ENCODE peak calls at places on chromosome 9, in seven cellular contexts. J is H9, O is IMR-90, F is trophoblast cell, Q is H1, P is neuronal stem cell, R is mesenchymal stem cell. G is an unnamed sample.

GRCh38 chr9:14313951-14314423 is at the start of gene NFIB:
- DNase-seq in J (peak; percentile 68), O (peak; percentile 24), F (peak; percentile 22), Q (peak; percentile 60), P (no peak), R (peak; percentile 46), G (peak; percentile 86)

GRCh38 chr9:2271426-2271825 is 256.3 kb downstream of the SMARCA2 start:
- DNase-seq in J (peak; percentile 88), O (no peak), F (peak; percentile 45), Q (no peak), P (no peak), R (no peak), G (peak; percentile 72)

GRCh38 chr9:93118863-93119702 is 15.0 kb downstream of the NINJ1 start:
- DNase-seq in J (no peak), O (no peak), F (no peak), Q (no peak), P (no peak), R (no peak), G (no peak)

GRCh38 chr9:91948423-91949292 is 1.4 kb downstream of the ROR2 start:
- DNase-seq in J (peak; percentile 77), O (peak; percentile 57), F (peak; percentile 6), Q (peak; percentile 81), P (peak; percentile 69), R (peak; percentile 69), G (peak; percentile 89)

GRCh38 chr9:78325846-78326350 is 29.0 kb downstream of the PSAT1 start:
- DNase-seq in J (no peak), O (no peak), F (no peak), Q (no peak), P (no peak), R (no peak), G (no peak)

GRCh38 chr9:128150594-128151342 is 1.5 kb downstream of the LCN2 start:
- DNase-seq in J (peak; percentile 87), O (no peak), F (no peak), Q (peak; percentile 86), P (no peak), R (no peak), G (peak; percentile 69)

GRCh38 chr9:16032799-16033198 is 480.0 kb downstream of the CCDC171 start:
- DNase-seq in J (peak; percentile 45), O (peak; percentile 49), F (no peak), Q (no peak), P (no peak), R (no peak), G (peak; percentile 77)

GRCh38 chr9:88814521-88815101 is 176.7 kb upstream of the S1PR3 start:
- DNase-seq in J (no peak), O (peak; percentile 68), F (no peak), Q (peak; percentile 19), P (no peak), R (peak; percentile 44), G (no peak)

GRCh38 chr9:2641033-2641432 is 19.4 kb downstream of the VLDLR start:
- DNase-seq in J (no peak), O (no peak), F (no peak), Q (no peak), P (no peak), R (no peak), G (no peak)

GRCh38 chr9:134688661-134689319 is 47.2 kb downstream of the COL5A1 start:
- DNase-seq in J (no peak), O (no peak), F (no peak), Q (no peak), P (no peak), R (no peak), G (no peak)

GRCh38 chr9:88672874-88673695 is 138.1 kb downstream of the NXNL2 start:
- DNase-seq in J (no peak), O (no peak), F (no peak), Q (no peak), P (no peak), R (no peak), G (peak; percentile 56)

GRCh38 chr9:124770359-124771020 is 621 bp downstream of the NR6A1 start:
- DNase-seq in J (no peak), O (no peak), F (no peak), Q (no peak), P (no peak), R (no peak), G (no peak)

GRCh38 chr9:111948958-111949357 is 52.3 kb downstream of the UGCG start:
- DNase-seq in J (no peak), O (peak; percentile 65), F (no peak), Q (no peak), P (no peak), R (no peak), G (no peak)

GRCh38 chr9:96122756-96123155 is 179.2 kb downstream of the HSD17B3 start:
- DNase-seq in J (no peak), O (peak; percentile 58), F (no peak), Q (no peak), P (no peak), R (peak; percentile 73), G (no peak)

GRCh38 chr9:81562221-81563019 is 126.9 kb downstream of the TLE1 start:
- DNase-seq in J (no peak), O (peak; percentile 82), F (peak; percentile 96), Q (no peak), P (no peak), R (peak; percentile 81), G (no peak)

GRCh38 chr9:109795613-109796012 is 15.6 kb downstream of the PALM2AKAP2 start:
- DNase-seq in J (no peak), O (no peak), F (no peak), Q (no peak), P (no peak), R (no peak), G (no peak)
- H2BK5ac ChIP-seq in J (no peak overlapping the region), O (no peak overlapping the region), F (peak overlapping the region; percentile 73), Q (no peak overlapping the region), P (no peak overlapping the region), R (no peak overlapping the region), G (no peak overlapping the region)

DNA sequence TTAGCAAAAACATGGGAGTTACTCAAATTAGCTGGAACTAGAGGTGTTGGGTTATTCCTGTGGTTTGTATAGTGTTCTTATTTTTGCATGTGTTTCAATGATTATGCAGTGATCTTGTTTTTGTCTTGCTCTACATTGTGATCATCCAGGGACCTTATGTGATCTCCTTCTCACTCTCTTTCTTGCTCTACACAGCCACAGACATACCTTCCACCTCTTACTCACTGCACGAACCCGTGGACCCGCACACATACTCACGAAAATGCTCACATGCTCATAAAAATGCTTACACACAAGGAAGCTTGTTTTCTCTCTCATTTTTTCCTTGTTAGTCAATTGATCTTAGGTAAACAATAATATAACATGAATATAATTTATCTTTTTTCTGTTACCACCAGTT is 187.1 kb downstream of the KDM4C start:
- DNase-seq in J (no peak), O (peak; percentile 53), F (peak; percentile 73), Q (no peak), P (no peak), R (peak; percentile 50), G (no peak)
- H2BK5ac ChIP-seq in J (no peak overlapping the region), O (peak overlapping the region; percentile 54), F (no peak overlapping the region), Q (no peak overlapping the region), P (no peak overlapping the region), R (no peak overlapping the region), G (no peak overlapping the region)

GRCh38 chr9:84615574-84615973 is 54.0 kb upstream of the NTRK2 start:
- DNase-seq in J (no peak), O (no peak), F (no peak), Q (no peak), P (no peak), R (no peak), G (no peak)

GRCh38 chr9:84622981-84623380 is 46.5 kb upstream of the NTRK2 start:
- DNase-seq in J (no peak), O (no peak), F (no peak), Q (no peak), P (no peak), R (no peak), G (no peak)

GRCh38 chr9:84621811-84622210 is 47.7 kb upstream of the NTRK2 start:
- DNase-seq in J (no peak), O (no peak), F (peak; percentile 50), Q (no peak), P (no peak), R (no peak), G (no peak)

GRCh38 chr9:84620338-84620737 is 49.2 kb upstream of the NTRK2 start:
- DNase-seq in J (no peak), O (no peak), F (peak; percentile 84), Q (no peak), P (no peak), R (no peak), G (no peak)

DNA sequence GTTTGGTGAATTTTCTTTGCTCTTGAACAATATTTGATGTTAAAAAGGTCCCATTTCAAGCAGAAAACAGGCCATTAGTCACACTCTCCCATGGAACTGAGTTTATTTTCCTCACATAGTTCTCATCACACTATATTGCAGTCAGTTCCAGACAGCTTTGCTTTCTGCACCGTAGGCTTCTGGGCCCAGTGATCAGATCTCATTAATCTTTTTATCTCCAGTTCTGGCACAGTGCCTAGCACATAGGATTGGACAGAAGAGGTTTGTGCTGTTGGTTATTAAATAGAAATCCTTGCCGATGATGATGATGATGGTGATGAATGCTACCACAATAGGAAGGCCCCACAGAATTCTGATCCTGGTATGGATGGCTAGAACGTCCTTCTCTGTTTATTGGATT is 52.1 kb upstream of the NTRK2 start:
- DNase-seq in J (no peak), O (no peak), F (no peak), Q (no peak), P (no peak), R (no peak), G (no peak)
- H2BK5ac ChIP-seq in J (no peak overlapping the region), O (no peak overlapping the region), F (no peak overlapping the region), Q (no peak overlapping the region), P (no peak overlapping the region), R (no peak overlapping the region), G (no peak overlapping the region)

GRCh38 chr9:90848866-90849265 is 47.2 kb downstream of the SYK start:
- DNase-seq in J (peak; percentile 7), O (no peak), F (no peak), Q (no peak), P (no peak), R (no peak), G (no peak)

GRCh38 chr9:90842984-90843383 is 41.4 kb downstream of the SYK start:
- DNase-seq in J (no peak), O (no peak), F (no peak), Q (no peak), P (no peak), R (no peak), G (no peak)

GRCh38 chr9:90843530-90843929 is 41.9 kb downstream of the SYK start:
- DNase-seq in J (peak; percentile 10), O (no peak), F (no peak), Q (no peak), P (no peak), R (no peak), G (no peak)

GRCh38 chr9:90847971-90848370 is 46.4 kb downstream of the SYK start:
- DNase-seq in J (no peak), O (no peak), F (no peak), Q (no peak), P (no peak), R (no peak), G (no peak)

DNA sequence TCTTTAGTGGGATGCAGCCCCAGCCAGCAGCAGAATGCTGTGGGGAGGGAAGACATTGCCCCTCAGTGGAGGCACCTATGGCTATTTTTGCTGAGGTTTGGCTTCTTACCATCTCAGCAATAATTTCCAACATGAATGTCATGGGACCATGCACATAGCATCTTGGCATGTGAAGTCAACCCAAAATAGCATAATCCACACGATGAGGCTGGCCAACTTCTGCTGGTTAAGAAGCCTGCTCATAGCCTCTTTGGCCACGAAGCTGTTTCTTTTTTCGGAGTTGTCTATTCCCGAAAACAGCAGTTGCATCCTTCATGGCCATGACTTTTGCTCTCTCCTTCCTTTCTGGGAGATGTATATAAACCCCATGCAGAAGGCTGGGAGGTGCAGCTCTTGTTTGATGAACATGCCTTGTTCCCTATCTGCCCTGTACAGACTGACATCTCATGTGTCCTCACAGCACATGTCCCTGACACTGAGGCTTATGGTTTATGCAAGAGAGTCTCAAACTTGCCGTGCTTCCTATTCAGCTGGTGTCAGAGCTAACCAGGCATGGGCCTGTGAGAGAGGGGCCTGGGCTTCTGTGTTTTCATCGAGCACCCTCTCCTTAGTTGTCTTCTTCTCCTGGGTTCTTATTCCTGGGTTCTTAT is 45.3 kb downstream of the SYK start:
- DNase-seq in J (peak; percentile 7), O (no peak), F (no peak), Q (no peak), P (no peak), R (no peak), G (no peak)
- H2BK5ac ChIP-seq in J (no peak overlapping the region), O (no peak overlapping the region), F (no peak overlapping the region), Q (no peak overlapping the region), P (no peak overlapping the region), R (no peak overlapping the region), G (no peak overlapping the region)